ENCODE peak calls at places on chromosomes 11 and 22, in four cellular contexts. D is fibroblast of pulmonary artery; E is activated CD8-positive, alpha-beta T cell treated with anti-CD3 and anti-CD28 coated beads for 36 hours; T is AG09319. M is an unnamed sample.

GRCh38 chr11:45061641-45062040 is 84.8 kb upstream of the PRDM11 start:
- DNase-seq in D (no peak), E (no peak), T (no peak), M (no peak)

GRCh38 chr11:1290052-1291040 is 19.1 kb downstream of the TOLLIP start:
- DNase-seq in D (no peak), E (no peak), T (no peak), M (no peak)

GRCh38 chr11:1258401-1259075 is 35.7 kb downstream of the MUC5B start:
- DNase-seq in D (no peak), E (no peak), T (no peak), M (no peak)

GRCh38 chr11:92841719-92842118 is 127.7 kb upstream of the MTNR1B start:
- DNase-seq in D (no peak), E (no peak), T (no peak), M (no peak)

GRCh38 chr11:133901316-133901715 is 55.5 kb downstream of the IGSF9B start:
- DNase-seq in D (no peak), E (no peak), T (no peak), M (no peak)

GRCh38 chr11:129814244-129814992 is 1.2 kb upstream of the TMEM45B start:
- DNase-seq in D (no peak), E (peak), T (no peak), M (no peak)

GRCh38 chr11:75107187-75107586 is 10.5 kb upstream of the OR2AT4 start:
- DNase-seq in D (peak), E (no peak), T (no peak), M (no peak)

GRCh38 chr11:117833401-117833891 is 8.9 kb upstream of the FXYD2 start:
- DNase-seq in D (no peak), E (no peak), T (no peak), M (no peak)

GRCh38 chr11:116107229-116107628 is 603.0 kb upstream of the CADM1 start:
- DNase-seq in D (no peak), E (no peak), T (no peak), M (no peak)

GRCh38 chr22:48940988-48941902 is 886.4 kb downstream of the BRD1 start:
- DNase-seq in D (no peak), E (no peak), T (no peak), M (no peak)

GRCh38 chr22:24027389-24027980 is 16.4 kb downstream of the CABIN1 start:
- DNase-seq in D (no peak), E (no peak), T (no peak), M (no peak)

GRCh38 chr22:24028533-24028932 is 17.4 kb downstream of the CABIN1 start:
- DNase-seq in D (no peak), E (no peak), T (no peak), M (no peak)

GRCh38 chr22:24026733-24027132 is 15.6 kb downstream of the CABIN1 start:
- DNase-seq in D (no peak), E (no peak), T (no peak), M (no peak)

GRCh38 chr22:24029304-24029703 is 18.2 kb downstream of the CABIN1 start:
- DNase-seq in D (no peak), E (no peak), T (no peak), M (no peak)

GRCh38 chr22:24027991-24028390 is 16.9 kb downstream of the CABIN1 start:
- DNase-seq in D (no peak), E (no peak), T (no peak), M (no peak)
- TF ChIP-seq CTCF in D (no peak), E (no peak), T (no peak), M (no peak)

DNA sequence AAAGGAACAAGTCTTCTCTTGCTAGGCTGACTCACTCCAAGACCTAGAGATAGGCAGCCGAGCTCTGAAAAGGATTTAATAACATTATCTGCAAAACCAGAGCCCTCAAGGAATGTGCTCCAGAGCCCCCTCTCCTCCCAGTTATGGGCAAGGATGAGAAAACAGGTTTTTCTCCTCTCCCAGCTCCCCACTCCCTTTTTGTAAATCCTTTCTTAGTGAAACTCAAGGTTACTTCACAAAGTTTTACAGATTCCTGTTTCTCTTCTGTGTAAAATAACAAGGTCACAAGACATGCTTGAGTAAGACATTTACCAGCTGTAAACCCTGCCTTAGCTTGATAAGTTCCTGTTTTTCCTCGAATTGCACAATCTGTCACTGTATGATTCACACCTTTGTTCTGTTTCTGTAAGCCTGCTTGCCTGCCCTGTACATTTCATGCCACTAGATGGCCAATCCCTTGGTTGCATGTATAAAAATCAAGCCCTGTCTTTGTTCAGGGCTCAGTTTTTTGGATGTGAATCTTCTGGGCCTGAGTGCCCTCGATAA is 489.4 kb downstream of the KCNA4 start:
- DNase-seq in D (peak), E (no peak), T (no peak), M (no peak)
- TF ChIP-seq CTCF in D (peak), E (no peak), T (no peak), M (peak)

DNA sequence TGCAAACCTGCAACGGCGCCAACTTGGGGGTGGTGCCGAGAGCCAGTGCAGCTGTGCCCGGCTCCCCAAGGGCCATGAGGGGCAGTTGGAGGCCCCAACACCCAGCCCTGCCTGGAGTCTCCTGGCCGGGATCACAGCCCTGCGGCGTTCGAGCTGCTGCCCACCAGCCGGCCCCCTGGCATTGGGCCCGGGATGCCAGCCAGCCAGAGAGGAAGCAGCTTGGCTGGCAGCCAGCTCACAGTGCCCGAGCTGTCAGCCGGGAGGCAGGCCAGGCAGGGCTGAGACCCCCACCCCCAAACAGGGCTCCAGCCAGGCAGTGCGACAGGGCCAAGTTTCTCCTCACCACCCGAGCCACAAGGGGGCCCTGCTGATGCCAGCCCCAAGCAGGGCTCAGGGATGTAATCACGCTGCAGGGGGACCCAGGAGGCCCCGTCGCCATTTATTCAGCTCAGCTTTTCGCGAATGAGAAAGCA is 26.0 kb upstream of the TCF20 start:
- DNase-seq in D (no peak), E (peak), T (no peak), M (no peak)
- TF ChIP-seq CTCF in D (no peak), E (no peak), T (no peak), M (peak)

DNA sequence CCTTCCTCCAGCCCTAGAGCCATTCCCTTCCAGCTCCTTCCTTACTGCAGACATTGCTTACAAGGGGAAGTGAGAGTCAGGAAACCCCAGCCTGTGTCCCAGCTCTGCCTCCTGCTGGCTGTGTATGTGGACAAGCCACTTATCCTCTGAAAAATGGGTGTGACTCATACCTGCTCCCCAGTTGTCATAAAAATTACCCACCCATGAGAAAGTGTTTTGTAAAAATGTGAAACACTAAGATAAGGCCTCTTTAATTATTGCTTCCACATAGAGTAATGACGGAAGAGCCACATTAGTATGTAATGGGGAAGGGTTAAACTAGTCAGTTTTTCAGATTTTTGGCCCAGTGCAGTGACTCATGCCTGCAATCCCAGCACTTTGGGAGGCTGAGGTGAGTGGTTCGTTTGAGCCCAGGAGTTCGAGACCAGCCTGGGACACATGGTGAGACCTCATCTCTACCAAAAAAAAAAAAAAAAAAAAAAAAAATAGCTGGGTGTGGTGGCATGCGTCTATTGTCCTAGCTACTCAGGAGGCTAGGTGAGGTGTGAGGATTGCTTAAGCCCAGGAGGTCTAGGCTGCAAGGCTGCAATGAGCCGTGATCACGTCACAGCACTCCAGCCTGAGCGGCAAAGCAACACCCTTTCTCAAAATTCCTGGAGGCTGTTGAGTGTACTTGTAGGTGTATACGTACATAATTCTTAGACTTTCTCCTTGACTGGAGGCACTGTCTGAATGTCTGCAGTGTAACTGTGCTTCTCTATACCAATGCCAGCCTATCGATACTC is 84.9 kb downstream of the CTTN start:
- DNase-seq in D (peak), E (no peak), T (no peak), M (peak)
- TF ChIP-seq CTCF in D (peak), E (no peak), T (peak), M (peak)

DNA sequence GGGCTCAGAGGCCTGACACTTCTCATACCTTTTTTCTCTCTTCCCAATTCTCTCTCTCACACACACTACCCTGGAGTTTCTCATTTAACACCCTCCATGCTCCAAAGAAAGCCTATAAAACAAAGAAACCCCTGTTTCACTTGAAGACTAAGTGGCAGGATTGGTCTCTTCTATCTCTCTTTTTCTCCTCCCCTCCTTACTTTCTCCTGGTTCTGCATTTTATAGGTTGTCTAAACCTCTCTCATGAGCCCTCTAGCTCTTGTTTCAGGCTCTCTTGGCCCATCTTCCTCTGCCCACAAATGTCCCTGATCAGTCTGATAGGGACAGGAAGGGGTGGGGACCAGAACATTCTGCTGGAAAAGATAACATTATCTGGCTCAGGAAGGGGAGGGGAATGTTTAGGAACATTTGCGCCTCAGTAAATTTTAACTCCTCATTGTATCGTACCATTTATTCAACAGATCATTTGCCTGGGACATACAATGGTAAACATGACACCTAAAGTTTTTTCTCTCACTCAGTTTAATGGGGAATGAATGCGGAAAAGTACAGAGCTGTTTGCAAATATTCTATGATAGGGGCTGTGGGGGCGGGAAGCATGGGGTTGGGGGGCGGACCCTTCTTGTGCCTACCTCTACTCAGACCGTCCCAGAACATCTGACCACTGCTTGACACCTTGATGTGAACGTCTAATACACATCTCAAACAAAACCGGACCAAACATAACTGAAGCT is 10.8 kb downstream of the CRYBA4 start:
- DNase-seq in D (peak), E (no peak), T (no peak), M (no peak)
- TF ChIP-seq CTCF in D (no peak), E (no peak), T (no peak), M (no peak)

DNA sequence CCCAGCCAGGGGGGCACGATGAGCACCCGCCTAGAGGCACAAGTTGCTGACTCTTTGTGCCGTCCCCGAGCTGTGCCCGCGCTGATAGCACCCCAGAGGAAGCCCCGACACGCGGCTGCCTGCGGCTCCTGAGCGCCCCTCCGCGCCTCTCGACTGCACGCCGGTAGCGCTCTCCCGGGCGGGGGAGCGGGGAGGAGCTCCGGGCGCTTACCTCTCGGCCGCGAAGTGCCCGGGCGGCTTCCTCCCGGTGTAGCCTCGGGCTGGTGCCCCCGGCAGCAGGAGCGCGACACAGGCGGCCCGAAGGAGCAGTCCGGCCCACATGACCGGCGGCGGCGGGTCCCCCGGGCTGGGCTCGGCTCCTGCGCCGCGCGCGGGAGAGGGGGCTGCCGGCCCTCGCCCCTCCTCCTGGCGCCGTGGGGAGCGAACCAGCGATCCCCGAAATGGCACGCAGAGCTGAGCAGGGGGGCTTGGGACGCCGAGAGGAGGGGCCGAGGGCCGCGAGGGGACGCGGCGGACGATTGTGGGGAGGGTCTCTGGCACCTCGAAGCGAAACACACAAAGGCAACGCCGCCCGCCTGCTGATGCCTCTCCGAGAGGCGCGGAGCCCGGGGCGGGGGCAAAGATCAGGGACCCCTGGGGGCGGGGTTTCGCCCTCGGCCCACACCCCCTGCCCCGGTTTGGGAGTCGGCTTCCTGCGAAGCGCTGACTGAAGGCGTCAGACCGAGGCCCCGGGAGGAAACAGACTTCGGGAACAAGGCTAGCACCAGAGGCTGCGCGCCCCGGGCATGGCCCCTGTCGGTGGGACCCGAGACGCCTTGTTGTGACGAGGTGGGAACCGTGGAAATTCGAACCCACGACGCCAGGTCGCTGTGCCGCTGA is at the start of gene VWCE:
- DNase-seq in D (peak), E (peak), T (no peak), M (peak)
- TF ChIP-seq CTCF in D (peak), E (peak), T (peak), M (peak)

GRCh38 chr11:63641727-63642126 is 27.5 kb upstream of the PLAAT3 start:
- DNase-seq in D (peak), E (no peak), T (peak), M (no peak)
- TF ChIP-seq CTCF in D (no peak), E (no peak), T (no peak), M (no peak)

DNA sequence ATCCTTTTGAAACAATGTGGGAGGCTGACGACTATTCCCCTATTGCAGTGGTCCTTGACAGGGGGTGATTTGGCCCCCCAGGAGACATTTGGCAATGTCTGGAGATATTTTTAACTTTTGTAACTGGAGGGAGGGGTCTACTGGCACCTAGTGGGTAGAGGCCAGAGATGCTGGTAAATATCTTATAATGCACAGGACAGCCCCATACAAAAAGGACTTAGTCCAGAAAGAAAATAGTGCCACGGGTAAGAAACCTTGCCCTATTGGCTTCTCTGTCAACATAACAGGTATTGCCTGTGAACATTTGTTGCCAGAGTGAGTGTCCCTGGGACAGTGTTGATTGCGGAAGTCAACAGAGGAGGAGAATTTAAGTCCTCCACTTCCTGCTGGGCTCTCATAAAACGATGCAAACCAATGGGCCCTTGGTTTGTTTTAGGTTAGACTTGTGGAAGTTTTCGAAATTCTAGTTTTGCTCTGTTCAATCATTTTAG is 101.6 kb downstream of the MAML2 start:
- DNase-seq in D (no peak), E (no peak), T (no peak), M (no peak)
- TF ChIP-seq CTCF in D (no peak), E (peak), T (no peak), M (peak)